ENCODE peak calls at places on chromosomes 6 and 20, in five cellular contexts. L is left lobe of liver, T is globus pallidus, C is ACHN, R is breast epithelium. J is an unnamed sample.

GRCh38 chr20:44326391-44327159 is 10.3 kb upstream of the R3HDML start:
- DNase-seq in R (no peak), L (no peak), T (no peak), C (no peak), J (peak)

GRCh38 chr6:5590187-5590586 is 328.9 kb downstream of the FARS2 start:
- DNase-seq in C (no peak), R (no peak), T (peak), L (no peak), J (no peak)

GRCh38 chr6:31826793-31827285 is 699 bp upstream of the HSPA1B start:
- DNase-seq in T (no peak), R (peak), C (no peak), L (peak), J (no peak)

GRCh38 chr6:75233097-75233615 is 10.4 kb downstream of the COX7A2 start:
- DNase-seq in C (no peak), T (no peak), L (no peak), R (no peak), J (no peak)

GRCh38 chr6:73702444-73702843 is 6.4 kb downstream of the CD109 start:
- DNase-seq in L (no peak), T (no peak), R (no peak), C (no peak), J (no peak)

GRCh38 chr6:782141-782540 is 89.2 kb upstream of the EXOC2 start:
- DNase-seq in L (no peak), T (no peak), R (no peak), C (no peak), J (no peak)

GRCh38 chr6:67736161-67736560 is 898.9 kb upstream of the ADGRB3 start:
- DNase-seq in T (no peak), R (no peak), C (no peak), L (no peak), J (no peak)

GRCh38 chr6:35669441-35669776 is 19.3 kb downstream of the FKBP5 start:
- DNase-seq in C (peak), R (no peak), L (no peak), T (no peak), J (no peak)

GRCh38 chr20:14913896-14914295 is 576.5 kb upstream of the FLRT3 start:
- DNase-seq in T (no peak), R (no peak), L (no peak), C (no peak), J (no peak)

GRCh38 chr20:1012359-1013168 is 10.5 kb upstream of the RSPO4 start:
- DNase-seq in T (no peak), C (no peak), L (no peak), R (no peak), J (no peak)

GRCh38 chr6:106163966-106164877 is 78.1 kb downstream of the PRDM1 start:
- DNase-seq in C (no peak), L (no peak), R (no peak), T (peak), J (no peak)

GRCh38 chr6:157755752-157756411 is 67.2 kb upstream of the SNX9 start:
- DNase-seq in R (no peak), L (no peak), C (no peak), T (no peak), J (no peak)

GRCh38 chr6:65937982-65938381 is 231.0 kb upstream of the EYS start:
- DNase-seq in R (no peak), C (no peak), T (no peak), L (no peak), J (peak)

GRCh38 chr6:131281471-131282270 is 146.4 kb downstream of the AKAP7 start:
- DNase-seq in R (no peak), T (peak), L (peak), C (no peak), J (no peak)

GRCh38 chr20:45495438-45495985 is 19.9 kb downstream of the SPINT3 start:
- DNase-seq in R (no peak), C (no peak), T (no peak), L (no peak), J (no peak)

GRCh38 chr6:106063448-106063850 is 22.7 kb upstream of the PRDM1 start:
- DNase-seq in R (no peak), L (no peak), T (no peak), C (no peak), J (no peak)

GRCh38 chr6:56958481-56958880 is 3.6 kb downstream of the BEND6 start:
- DNase-seq in R (no peak), T (no peak), L (no peak), C (no peak), J (no peak)

GRCh38 chr20:44166008-44166407 is 21.0 kb downstream of the JPH2 start:
- DNase-seq in T (no peak), C (peak), L (no peak), R (no peak), J (no peak)

GRCh38 chr20:5171074-5171789 is 44.4 kb downstream of the CDS2 start:
- DNase-seq in T (no peak), C (no peak), L (no peak), R (no peak), J (peak)

GRCh38 chr20:542777-543368 is 717 bp downstream of the CSNK2A1 start:
- DNase-seq in L (peak), C (no peak), R (no peak), T (peak), J (peak)

GRCh38 chr20:1376453-1377270 is 16.2 kb downstream of the FKBP1A start:
- DNase-seq in R (no peak), T (no peak), C (no peak), L (no peak), J (no peak)

GRCh38 chr20:39165099-39165498 is 203.0 kb downstream of the DHX35 start:
- DNase-seq in C (no peak), T (no peak), R (no peak), L (no peak), J (no peak)

GRCh38 chr6:106553440-106553839 is 75.9 kb downstream of the RTN4IP1 start:
- DNase-seq in T (no peak), R (no peak), C (no peak), L (no peak), J (no peak)

GRCh38 chr6:170174124-170174770 is 116.6 kb downstream of the DLL1 start:
- DNase-seq in T (peak), L (peak), C (no peak), R (peak), J (no peak)

GRCh38 chr6:36386495-36387439 is 702 bp downstream of the ETV7 start:
- DNase-seq in C (peak), L (no peak), R (no peak), T (peak), J (peak)

GRCh38 chr6:13296536-13296997 is 31.8 kb downstream of the TBC1D7 start:
- DNase-seq in R (no peak), C (no peak), T (no peak), L (no peak), J (no peak)

GRCh38 chr6:34044945-34045595 is 100.8 kb downstream of the GRM4 start:
- DNase-seq in T (no peak), R (no peak), C (no peak), L (no peak), J (no peak)

GRCh38 chr6:168793649-168794048 is 352.7 kb downstream of the SMOC2 start:
- DNase-seq in L (no peak), C (no peak), R (no peak), T (no peak), J (no peak)

GRCh38 chr20:23663180-23663579 is 25.4 kb upstream of the CST3 start:
- DNase-seq in T (no peak), R (no peak), C (no peak), L (no peak), J (no peak)

GRCh38 chr6:131694832-131695426 is 6.3 kb downstream of the OR2A4 start:
- DNase-seq in R (no peak), T (peak), L (peak), C (peak), J (peak)

GRCh38 chr6:33848498-33848897 is 44.7 kb upstream of the MLN start:
- DNase-seq in C (no peak), T (no peak), L (no peak), R (no peak), J (no peak)

GRCh38 chr20:21344216-21344615 is 41.1 kb downstream of the XRN2 start:
- DNase-seq in C (no peak), T (no peak), R (no peak), L (no peak), J (no peak)

GRCh38 chr20:62176866-62177265 is 6.0 kb upstream of the MTG2 start:
- DNase-seq in R (no peak), C (no peak), L (no peak), T (no peak), J (no peak)

GRCh38 chr6:26472549-26473245 is 14.9 kb downstream of the BTN2A1 start:
- DNase-seq in T (no peak), C (no peak), L (no peak), R (no peak), J (no peak)

GRCh38 chr6:15504581-15505350 is 158.1 kb downstream of the DTNBP1 start:
- DNase-seq in R (peak), T (peak), L (peak), C (peak), J (peak)

GRCh38 chr6:96528193-96528592 is 6.6 kb downstream of the UFL1 start:
- DNase-seq in C (no peak), T (no peak), R (no peak), L (no peak), J (no peak)

J was measured in SJCRH30.